ENCODE peak calls at places on chromosomes 6 and 20, in five cellular contexts. C is pancreas, X is hepatocyte, T is ovary, G is left ventricle myocardium inferior. L is an unnamed sample. For H3K4me1 and H3K36me3, the result is how much of the 10 kb centered on the place peaks cover.

GRCh38 chr6:164554700-164555479 is 754.5 kb downstream of the C6orf118 start:
- DNase-seq in X (no peak), T (no peak), G (no peak), C (no peak), L (no peak)

GRCh38 chr20:50304501-50304856 is 113.8 kb downstream of the CEBPB start:
- DNase-seq in X (peak), T (peak), C (no peak), G (peak), L (no peak)

GRCh38 chr6:40148882-40149573 is 214.8 kb upstream of the MOCS1 start:
- DNase-seq in C (no peak), T (no peak), G (no peak), X (no peak), L (no peak)

GRCh38 chr20:37535443-37536132 is 7.9 kb upstream of the BLCAP start:
- DNase-seq in G (no peak), X (no peak), T (no peak), C (no peak), L (no peak)

GRCh38 chr6:132443206-132443605 is 41.9 kb upstream of the MOXD1 start:
- DNase-seq in T (no peak), C (no peak), G (no peak), X (no peak), L (no peak)

GRCh38 chr6:140343128-140343527 is 968.7 kb upstream of the CITED2 start:
- DNase-seq in G (no peak), C (no peak), T (no peak), X (no peak), L (no peak)

GRCh38 chr6:167893416-167893815 is 66.7 kb downstream of the AFDN start:
- DNase-seq in G (no peak), C (no peak), X (peak), T (no peak), L (no peak)

GRCh38 chr6:123091896-123092271 is 95.8 kb downstream of the CLVS2 start:
- DNase-seq in C (no peak), X (no peak), T (no peak), G (no peak), L (no peak)

GRCh38 chr6:38572186-38572813 is 67.4 kb downstream of the BTBD9 start:
- DNase-seq in G (no peak), C (no peak), X (no peak), T (no peak), L (peak)

GRCh38 chr20:34522969-34523871 is 7.0 kb downstream of the DYNLRB1 start:
- DNase-seq in G (peak), X (peak), C (no peak), T (peak), L (peak)

GRCh38 chr6:43806041-43806757 is 36.2 kb downstream of the VEGFA start:
- DNase-seq in C (no peak), G (no peak), X (peak), T (no peak), L (no peak)

GRCh38 chr6:14226051-14226660 is 108.6 kb downstream of the CD83 start:
- DNase-seq in X (no peak), G (no peak), T (no peak), C (no peak), L (no peak)
- H3K4me1 ChIP-seq in X (under half), G (under half), T (under half), C (under half), L (under half)

DNA sequence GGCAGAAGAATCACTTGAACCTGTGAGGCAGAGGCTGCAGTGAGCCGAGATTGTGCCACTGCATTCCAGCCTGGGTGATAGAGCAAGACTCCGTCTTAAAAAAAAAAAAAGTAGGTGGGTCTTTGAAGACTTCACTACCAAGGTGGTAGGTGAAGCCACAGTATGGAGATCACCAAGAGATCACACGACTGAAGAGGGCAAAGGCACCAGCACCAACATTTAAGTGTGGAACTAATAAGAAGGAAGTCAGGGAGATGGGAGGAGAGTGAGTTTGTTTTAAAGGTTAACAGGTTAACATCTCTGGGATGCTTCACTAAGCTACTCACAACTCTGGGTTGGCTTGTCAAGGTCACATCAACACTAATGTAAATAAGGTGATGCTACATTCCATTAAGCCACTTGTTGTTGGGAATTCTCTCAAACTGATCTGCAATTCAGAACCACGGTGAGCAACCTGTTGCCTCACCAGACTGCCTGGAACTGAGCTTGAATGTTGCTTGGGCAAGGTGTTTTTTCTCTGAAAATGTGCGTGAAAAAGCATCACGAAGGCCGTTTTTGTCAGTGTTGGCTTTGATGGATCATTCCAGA is 48.7 kb downstream of the KCTD20 start:
- DNase-seq in G (no peak), T (no peak), C (no peak), X (no peak), L (no peak)
- H3K36me3 ChIP-seq in G (half or more), T (under half), C (under half), X (under half), L (under half)

DNA sequence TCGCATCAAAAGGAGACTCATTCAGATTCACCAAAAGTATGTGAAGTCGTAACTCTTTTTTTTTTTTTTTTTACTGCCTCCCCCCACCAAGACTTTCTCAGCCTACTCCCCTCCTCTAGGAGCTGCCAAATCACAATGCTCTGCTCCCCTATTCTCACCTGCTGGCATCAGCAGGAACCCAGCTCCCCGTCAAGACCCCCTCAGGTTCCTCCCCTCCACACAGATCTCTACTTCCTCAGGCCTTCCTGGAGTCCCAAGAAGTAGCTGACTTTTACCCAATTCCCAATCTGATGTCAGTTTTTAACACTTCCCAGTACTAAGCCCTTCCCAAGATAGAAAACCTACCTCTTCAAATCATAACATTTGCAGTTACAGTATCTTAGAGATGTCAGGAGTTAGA is 39.3 kb downstream of the ARHGAP18 start:
- DNase-seq in X (no peak), C (no peak), G (no peak), T (no peak), L (no peak)
- H3K4me1 ChIP-seq in X (under half), C (half or more), G (half or more), T (under half), L (under half)

GRCh38 chr6:160051390-160051789 is 70.2 kb upstream of the SLC22A1 start:
- DNase-seq in G (no peak), X (no peak), C (no peak), T (no peak), L (no peak)
- H3K36me3 ChIP-seq in G (half or more), X (under half), C (under half), T (under half), L (under half)

GRCh38 chr6:48809700-48810099 is 653.4 kb downstream of the MMUT start:
- DNase-seq in X (no peak), T (no peak), G (no peak), C (no peak), L (no peak)
- H3K4me1 ChIP-seq in X (under half), T (under half), G (under half), C (under half), L (under half)

DNA sequence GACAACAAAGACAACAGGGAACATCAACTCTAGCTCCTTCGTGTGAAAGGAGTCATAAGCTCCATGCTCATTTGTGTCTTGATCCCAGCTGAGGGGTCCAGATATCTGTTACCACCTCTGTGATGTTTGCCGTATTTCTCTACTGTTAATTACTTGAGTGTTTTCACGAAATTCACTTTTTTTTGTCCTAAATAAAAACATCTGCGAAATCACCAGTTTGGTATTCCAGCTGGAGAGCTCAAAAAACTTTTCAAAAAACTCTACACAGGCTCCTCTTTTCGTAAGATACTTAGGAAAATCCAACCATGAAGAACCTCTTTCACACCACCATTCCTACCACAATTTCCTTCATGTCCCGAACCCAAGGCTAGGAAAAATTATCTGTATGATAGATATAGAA is 25.3 kb downstream of the TRAF3IP2 start:
- DNase-seq in T (no peak), G (no peak), X (no peak), C (no peak), L (no peak)
- H3K36me3 ChIP-seq in T (under half), G (under half), X (under half), C (under half), L (under half)

DNA sequence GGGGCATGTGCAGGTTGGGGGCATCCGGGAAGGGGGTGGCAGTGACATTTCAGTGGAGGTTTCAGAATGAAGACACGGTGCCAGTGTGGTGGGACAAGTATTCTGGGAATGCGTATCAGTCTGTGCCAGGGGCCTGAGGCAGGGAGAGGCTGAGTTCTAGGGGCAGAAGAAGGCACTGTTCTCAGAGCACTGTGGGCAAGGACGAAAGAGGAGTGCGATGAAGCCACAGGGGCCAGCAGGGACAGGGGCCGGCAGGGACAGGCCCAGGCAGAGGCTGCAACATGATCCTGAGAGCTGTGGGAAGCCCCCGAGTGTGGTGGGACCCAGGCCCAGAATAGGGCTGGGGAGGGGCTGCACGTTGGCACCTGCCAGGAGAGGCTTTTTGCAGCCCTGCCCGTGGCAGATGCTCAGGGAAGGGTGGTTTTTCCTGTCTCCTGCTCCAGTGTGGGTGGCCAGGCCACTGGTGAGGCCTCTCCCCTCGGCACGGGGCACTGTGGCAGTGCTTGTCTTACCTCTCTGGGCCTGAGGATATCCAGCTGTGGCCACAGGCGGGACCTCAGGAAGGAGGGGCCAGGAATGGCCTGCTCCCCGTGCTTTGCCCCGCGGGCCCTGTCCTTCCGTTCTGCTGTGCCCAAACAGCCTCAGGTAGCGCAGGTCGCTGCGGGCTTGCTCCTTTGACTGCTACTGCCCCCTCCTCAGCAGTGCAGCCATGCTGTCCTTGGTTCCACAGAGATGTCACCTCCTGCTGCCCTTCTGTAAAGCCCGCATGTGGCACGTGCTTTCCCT is 10.0 kb downstream of the ENTPD6 start:
- DNase-seq in G (no peak), C (no peak), X (no peak), T (no peak), L (no peak)
- H3K4me1 ChIP-seq in G (half or more), C (under half), X (under half), T (under half), L (under half)